ENCODE peak calls at places on chromosomes 3 and 15, in seven cellular contexts. Q is trophoblast cell, M is neuronal stem cell, B is H9, C is H1, G is mesendoderm, P is mesenchymal stem cell. O is an unnamed sample.

GRCh38 chr15:63296195-63296594 is 18.8 kb downstream of the APH1B start:
- DNase-seq in Q (no peak), M (no peak), B (no peak), C (no peak), G (no peak), P (no peak), O (no peak)

GRCh38 chr3:52006017-52006819 is 10.5 kb upstream of the RPL29 start:
- DNase-seq in Q (no peak), M (no peak), B (no peak), C (no peak), G (no peak), P (no peak), O (no peak)

GRCh38 chr3:175431396-175431795 is 572.3 kb downstream of the NAALADL2 start:
- DNase-seq in Q (no peak), M (no peak), B (no peak), C (no peak), G (no peak), P (no peak), O (peak; percentile 51)

GRCh38 chr15:67547836-67548531 is 5.5 kb downstream of the MAP2K5 start:
- DNase-seq in Q (no peak), M (no peak), B (no peak), C (no peak), G (peak; percentile 14), P (peak; percentile 59), O (peak; percentile 73)

GRCh38 chr3:108380128-108380795 is 83.9 kb downstream of the HHLA2 start:
- DNase-seq in Q (no peak), M (no peak), B (no peak), C (no peak), G (no peak), P (no peak), O (no peak)

GRCh38 chr15:46857103-46857502 is 860.2 kb upstream of the SEMA6D start:
- DNase-seq in Q (no peak), M (no peak), B (no peak), C (no peak), G (no peak), P (no peak), O (no peak)

GRCh38 chr3:53109822-53110771 is 20.1 kb downstream of the RFT1 start:
- DNase-seq in Q (peak; percentile 85), M (no peak), B (peak; percentile 71), C (peak; percentile 64), G (peak; percentile 80), P (peak; percentile 52), O (peak; percentile 74)

GRCh38 chr3:71132995-71133730 is 450.4 kb downstream of the FOXP1 start:
- DNase-seq in Q (no peak), M (no peak), B (no peak), C (no peak), G (no peak), P (no peak), O (no peak)

GRCh38 chr3:134087046-134087974 is 57.6 kb upstream of the SLCO2A1 start:
- DNase-seq in Q (peak; percentile 45), M (no peak), B (no peak), C (no peak), G (no peak), P (no peak), O (peak; percentile 55)

GRCh38 chr3:43288850-43289249 is 2.5 kb downstream of the SNRK start:
- DNase-seq in Q (no peak), M (no peak), B (no peak), C (no peak), G (no peak), P (no peak), O (no peak)

GRCh38 chr3:173217127-173217526 is 76.1 kb upstream of the SPATA16 start:
- DNase-seq in Q (no peak), M (no peak), B (no peak), C (no peak), G (peak; percentile 4), P (peak; percentile 16), O (peak; percentile 18)

GRCh38 chr3:30263238-30263920 is 343.0 kb upstream of the TGFBR2 start:
- DNase-seq in Q (peak; percentile 31), M (no peak), B (no peak), C (no peak), G (no peak), P (peak; percentile 26), O (no peak)

GRCh38 chr15:40789119-40789518 is 17.8 kb upstream of the ZFYVE19 start:
- DNase-seq in Q (no peak), M (no peak), B (no peak), C (no peak), G (no peak), P (no peak), O (no peak)

GRCh38 chr3:180912304-180913226 is at the start of gene FXR1:
- DNase-seq in Q (peak; percentile 90), M (peak; percentile 84), B (peak; percentile 99), C (peak; percentile 94), G (peak; percentile 98), P (peak; percentile 88), O (peak; percentile 69)

GRCh38 chr15:75067123-75067854 is 43.9 kb downstream of the PPCDC start:
- DNase-seq in Q (peak; percentile 13), M (no peak), B (no peak), C (no peak), G (no peak), P (peak; percentile 56), O (peak; percentile 73)

GRCh38 chr3:15427981-15428380 is 583 bp downstream of the EAF1 start:
- DNase-seq in Q (no peak), M (no peak), B (no peak), C (no peak), G (peak; percentile 3), P (peak; percentile 25), O (no peak)

GRCh38 chr15:29849218-29849617 is 26.9 kb upstream of the TJP1 start:
- DNase-seq in Q (no peak), M (no peak), B (no peak), C (no peak), G (no peak), P (no peak), O (peak; percentile 62)

DNA sequence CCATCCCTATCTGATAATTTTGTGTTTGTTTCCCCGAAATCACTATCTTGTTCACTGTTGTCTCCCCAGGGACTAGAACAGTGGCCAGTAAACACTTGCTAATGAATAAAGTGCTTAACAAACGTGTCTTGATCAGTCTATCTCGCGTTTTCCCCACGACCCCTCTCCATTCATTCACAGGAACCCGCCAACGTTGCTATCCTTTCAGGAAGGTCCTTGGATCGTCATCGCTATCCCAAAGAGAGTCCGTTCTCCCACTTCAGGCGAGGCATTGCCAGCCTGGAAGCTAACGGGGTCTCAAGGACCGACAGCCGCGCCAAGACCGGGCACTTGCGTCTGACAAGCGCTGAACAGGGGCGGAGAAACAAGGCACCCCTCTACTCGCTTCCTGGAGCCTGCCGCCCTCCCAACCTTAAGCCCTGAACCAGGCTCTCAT is 338 bp downstream of the LINS1 start:
- DNase-seq in Q (no peak), M (no peak), B (no peak), C (no peak), G (no peak), P (no peak), O (no peak)
- H2BK5ac ChIP-seq in Q (peak overlapping the region; percentile 59), M (peak overlapping the region; percentile 83), B (no peak overlapping the region), C (no peak overlapping the region), G (no peak overlapping the region), P (no peak overlapping the region), O (peak overlapping the region; percentile 39)

GRCh38 chr15:50652671-50653070 is 33.9 kb downstream of the TRPM7 start:
- DNase-seq in Q (peak; percentile 14), M (no peak), B (peak; percentile 37), C (no peak), G (no peak), P (no peak), O (no peak)

GRCh38 chr15:50655555-50655954 is 31.0 kb downstream of the TRPM7 start:
- DNase-seq in Q (no peak), M (no peak), B (no peak), C (no peak), G (peak; percentile 44), P (no peak), O (no peak)

DNA sequence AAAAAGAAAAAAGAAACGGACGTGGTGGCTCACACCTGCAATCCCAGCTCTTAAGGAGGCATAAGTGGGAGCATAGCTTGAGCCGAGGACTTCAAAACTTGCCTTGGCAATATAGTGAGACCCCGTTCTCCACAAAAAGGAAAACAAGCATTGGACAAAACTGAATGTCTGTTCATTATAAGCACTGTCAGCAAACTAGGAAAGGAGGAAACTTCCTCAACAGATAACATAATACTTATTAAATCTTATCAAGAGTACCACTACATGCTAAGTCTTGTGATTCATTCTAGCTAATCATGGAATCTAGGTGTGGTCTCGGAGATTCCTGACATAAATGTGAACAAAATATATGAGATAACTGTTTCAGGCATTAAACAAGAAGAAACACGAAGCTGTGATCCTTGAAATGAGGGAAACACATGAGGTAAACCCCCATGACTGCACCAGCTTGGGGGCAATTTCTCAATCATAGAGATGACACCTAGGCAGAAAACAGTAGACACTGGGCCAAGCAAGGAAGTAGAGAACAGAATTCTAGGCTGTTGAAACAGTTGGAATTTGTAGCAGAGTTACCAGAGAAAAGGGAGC is 33.3 kb downstream of the TRPM7 start:
- DNase-seq in Q (peak; percentile 95), M (no peak), B (no peak), C (no peak), G (no peak), P (no peak), O (no peak)
- H2BK5ac ChIP-seq in Q (peak overlapping the region; percentile 56), M (no peak overlapping the region), B (no peak overlapping the region), C (no peak overlapping the region), G (no peak overlapping the region), P (no peak overlapping the region), O (no peak overlapping the region)

GRCh38 chr3:73513260-73513659 is 111.5 kb downstream of the PDZRN3 start:
- DNase-seq in Q (no peak), M (no peak), B (no peak), C (no peak), G (no peak), P (no peak), O (no peak)

GRCh38 chr3:73510298-73510697 is 114.4 kb downstream of the PDZRN3 start:
- DNase-seq in Q (no peak), M (no peak), B (no peak), C (no peak), G (no peak), P (no peak), O (no peak)

GRCh38 chr3:73511555-73511954 is 113.2 kb downstream of the PDZRN3 start:
- DNase-seq in Q (no peak), M (no peak), B (peak; percentile 49), C (no peak), G (no peak), P (no peak), O (no peak)

GRCh38 chr3:73510784-73511183 is 114.0 kb downstream of the PDZRN3 start:
- DNase-seq in Q (no peak), M (no peak), B (no peak), C (no peak), G (no peak), P (no peak), O (no peak)

GRCh38 chr3:73512095-73512494 is 112.6 kb downstream of the PDZRN3 start:
- DNase-seq in Q (no peak), M (no peak), B (no peak), C (no peak), G (no peak), P (peak; percentile 23), O (peak; percentile 88)
- H2BK5ac ChIP-seq in Q (no peak overlapping the region), M (no peak overlapping the region), B (no peak overlapping the region), C (no peak overlapping the region), G (no peak overlapping the region), P (no peak overlapping the region), O (peak overlapping the region; percentile 75)

GRCh38 chr3:196711838-196712513 is at the start of the genes CEP19 and PIGX:
- DNase-seq in Q (peak; percentile 91), M (peak; percentile 86), B (peak; percentile 66), C (peak; percentile 81), G (peak; percentile 66), P (peak; percentile 97), O (peak; percentile 81)

GRCh38 chr3:196708467-196708866 is 3.6 kb downstream of the CEP19 start:
- DNase-seq in Q (no peak), M (no peak), B (no peak), C (no peak), G (no peak), P (no peak), O (no peak)

GRCh38 chr3:196707566-196707965 is 4.5 kb downstream of the CEP19 start:
- DNase-seq in Q (no peak), M (no peak), B (no peak), C (no peak), G (no peak), P (no peak), O (no peak)

GRCh38 chr3:196712514-196713413 is 587 bp downstream of the PIGX start:
- DNase-seq in Q (no peak), M (no peak), B (peak; percentile 53), C (no peak), G (peak; percentile 63), P (peak; percentile 84), O (peak; percentile 57)
- H2BK5ac ChIP-seq in Q (peak overlapping the region; percentile 74), M (peak overlapping the region; percentile 80), B (no peak overlapping the region), C (no peak overlapping the region), G (no peak overlapping the region), P (peak overlapping the region; percentile 73), O (peak overlapping the region; percentile 36)